ENCODE peak calls at places on chromosomes 3 and 15, in ten cellular contexts. J is Peyer's patch, C is AG04450, X is right atrium auricular region, W is mesendoderm, E is colonic mucosa, V is heart left ventricle, G is testis, D is K562, R is HCT116. N is an unnamed sample.

GRCh38 chr15:77025471-77025901 is 30.6 kb downstream of the PSTPIP1 start:
- DNase-seq in J (no peak), C (no peak), X (no peak), W (no peak), E (peak; percentile 16), V (peak; percentile 14), G (no peak), D (no peak), R (no peak), N (no peak)

GRCh38 chr15:83581381-83581780 is 72.5 kb upstream of the ADAMTSL3 start:
- DNase-seq in J (no peak), C (no peak), X (no peak), W (no peak), E (no peak), V (no peak), G (no peak), D (no peak), R (no peak), N (no peak)

GRCh38 chr3:193680220-193680619 is 87.2 kb downstream of the OPA1 start:
- DNase-seq in J (no peak), C (peak; percentile 20), X (no peak), W (peak; percentile 16), E (no peak), V (no peak), G (no peak), D (no peak), R (no peak), N (no peak)

GRCh38 chr3:172021165-172021564 is 18.2 kb upstream of the FNDC3B start:
- DNase-seq in J (no peak), C (no peak), X (no peak), W (no peak), E (no peak), V (no peak), G (no peak), D (no peak), R (no peak), N (no peak)

GRCh38 chr3:58672451-58672850 is 5.9 kb upstream of the FAM3D start:
- DNase-seq in J (peak; percentile 10), C (no peak), X (no peak), W (no peak), E (no peak), V (no peak), G (no peak), D (no peak), R (no peak), N (no peak)

GRCh38 chr3:45939341-45939771 is 3.9 kb upstream of the CXCR6 start:
- DNase-seq in J (no peak), C (no peak), X (no peak), W (peak; percentile 30), E (no peak), V (no peak), G (no peak), D (no peak), R (no peak), N (no peak)

GRCh38 chr3:182248349-182248880 is 536.7 kb downstream of the SOX2 start:
- DNase-seq in J (no peak), C (no peak), X (no peak), W (peak; percentile 52), E (peak; percentile 18), V (no peak), G (peak; percentile 20), D (peak; percentile 20), R (peak; percentile 34), N (no peak)

GRCh38 chr3:97694876-97695275 is 69.7 kb upstream of the ARL6 start:
- DNase-seq in J (no peak), C (no peak), X (no peak), W (no peak), E (no peak), V (no peak), G (no peak), D (no peak), R (no peak), N (no peak)

GRCh38 chr3:110608566-110608965 is 463.1 kb upstream of the NECTIN3 start:
- DNase-seq in J (no peak), C (no peak), X (no peak), W (no peak), E (no peak), V (no peak), G (no peak), D (no peak), R (no peak), N (no peak)

GRCh38 chr15:82178061-82178460 is 84.5 kb downstream of the EFL1 start:
- DNase-seq in J (no peak), C (no peak), X (no peak), W (no peak), E (no peak), V (no peak), G (no peak), D (no peak), R (no peak), N (no peak)

GRCh38 chr3:42656680-42657610 is 3.4 kb downstream of the ZBTB47 start:
- DNase-seq in J (no peak), C (no peak), X (no peak), W (no peak), E (no peak), V (no peak), G (no peak), D (no peak), R (no peak), N (no peak)

GRCh38 chr3:42493798-42494151 is 8.7 kb upstream of the VIPR1 start:
- DNase-seq in J (no peak), C (no peak), X (no peak), W (no peak), E (peak; percentile 12), V (peak; percentile 6), G (no peak), D (no peak), R (no peak), N (no peak)

GRCh38 chr15:53295574-53295973 is 463.9 kb downstream of the WDR72 start:
- DNase-seq in J (no peak), C (no peak), X (no peak), W (no peak), E (no peak), V (no peak), G (no peak), D (no peak), R (no peak), N (no peak)

GRCh38 chr15:49045691-49046112 is 544 bp downstream of the SECISBP2L start:
- DNase-seq in J (no peak), C (no peak), X (no peak), W (peak; percentile 89), E (peak; percentile 38), V (no peak), G (no peak), D (peak; percentile 35), R (no peak), N (no peak)

GRCh38 chr15:85786778-85787114 is 8.0 kb downstream of the KLHL25 start:
- DNase-seq in J (no peak), C (no peak), X (no peak), W (no peak), E (no peak), V (no peak), G (no peak), D (no peak), R (no peak), N (no peak)

GRCh38 chr15:85792102-85792731 is 2.5 kb downstream of the KLHL25 start:
- DNase-seq in J (no peak), C (no peak), X (no peak), W (no peak), E (no peak), V (no peak), G (no peak), D (no peak), R (no peak), N (no peak)

GRCh38 chr15:85785887-85786777 is 8.6 kb downstream of the KLHL25 start:
- DNase-seq in J (peak; percentile 74), C (no peak), X (no peak), W (peak; percentile 70), E (peak; percentile 83), V (no peak), G (peak; percentile 76), D (no peak), R (peak; percentile 53), N (no peak)

GRCh38 chr15:85788796-85789495 is 5.8 kb downstream of the KLHL25 start:
- DNase-seq in J (peak; percentile 66), C (no peak), X (no peak), W (peak; percentile 49), E (peak; percentile 80), V (no peak), G (no peak), D (no peak), R (no peak), N (no peak)

GRCh38 chr15:85789496-85789875 is 5.2 kb downstream of the KLHL25 start:
- DNase-seq in J (no peak), C (no peak), X (no peak), W (no peak), E (no peak), V (no peak), G (no peak), D (no peak), R (no peak), N (no peak)
- H3K27ac ChIP-seq in J (no peak overlapping the region), C (no peak overlapping the region), X (no peak overlapping the region), W (no peak overlapping the region), E (no peak overlapping the region), V (no peak overlapping the region), G (no peak overlapping the region), D (no peak overlapping the region), R (no peak overlapping the region), N (no peak overlapping the region)

GRCh38 chr3:22159004-22159695 is 408.1 kb upstream of the ZNF385D start:
- DNase-seq in J (no peak), C (no peak), X (no peak), W (no peak), E (no peak), V (no peak), G (no peak), D (no peak), R (no peak), N (no peak)
- H3K27ac ChIP-seq in J (no peak overlapping the region), C (no peak overlapping the region), X (no peak overlapping the region), W (no peak overlapping the region), E (no peak overlapping the region), V (no peak overlapping the region), G (no peak overlapping the region), D (no peak overlapping the region), R (no peak overlapping the region), N (no peak overlapping the region)

DNA sequence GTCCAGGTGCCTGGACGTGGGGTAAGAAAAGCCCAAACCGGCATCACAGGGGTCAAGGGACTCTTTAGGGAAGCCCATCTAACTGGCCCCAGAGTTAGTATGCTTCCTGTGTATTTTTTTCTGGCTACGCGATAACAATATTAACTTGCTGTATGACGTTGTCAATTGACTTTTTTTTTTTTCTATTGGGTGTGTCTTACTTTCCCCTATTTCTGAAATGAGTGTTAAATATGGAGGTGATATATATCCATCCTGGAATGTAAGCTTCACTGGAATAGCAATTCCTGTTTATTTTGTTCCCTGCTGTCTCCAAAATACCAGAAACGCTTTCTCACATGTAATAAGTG is 598 bp upstream of the GMNC start:
- DNase-seq in J (no peak), C (no peak), X (no peak), W (no peak), E (no peak), V (no peak), G (no peak), D (no peak), R (no peak), N (no peak)
- H3K27ac ChIP-seq in J (peak overlapping the region; percentile 22), C (no peak overlapping the region), X (peak overlapping the region; percentile 83), W (no peak overlapping the region), E (no peak overlapping the region), V (peak overlapping the region; percentile 88), G (no peak overlapping the region), D (no peak overlapping the region), R (no peak overlapping the region), N (no peak overlapping the region)

GRCh38 chr3:47527952-47528718 is 14.6 kb upstream of the ELP6 start:
- DNase-seq in J (no peak), C (no peak), X (no peak), W (no peak), E (no peak), V (no peak), G (no peak), D (no peak), R (no peak), N (no peak)
- H3K27ac ChIP-seq in J (no peak overlapping the region), C (no peak overlapping the region), X (no peak overlapping the region), W (no peak overlapping the region), E (no peak overlapping the region), V (no peak overlapping the region), G (no peak overlapping the region), D (no peak overlapping the region), R (no peak overlapping the region), N (no peak overlapping the region)